ENCODE peak calls at places on chromosomes 7 and 10, in eight cellular contexts. One of them, this sample, is unnamed.

GRCh38 chr10:89029785-89030437 is 39.3 kb downstream of the FAS start:
- DNase-seq in RCC 7860: peak
- DNase-seq in iris pigment epithelial cell: peak
- DNase-seq in stimulated activated CD4-positive, alpha-beta T cell treated with anti-CD3 and anti-CD28 coated beads, TNF-alpha, amount 100 ng/mL, for 4 hours: peak
- DNase-seq in A549: peak
- DNase-seq in left cardiac atrium: peak
- DNase-seq in activated T-cell treated with anti-CD3 and anti-CD28 coated beads for 24 hours: peak
- DNase-seq in Peyer's patch: peak
- DNase-seq in this sample: peak

GRCh38 chr7:42244828-42245227 is 7.8 kb upstream of the GLI3 start:
- DNase-seq in RCC 7860: no peak
- DNase-seq in Peyer's patch: no peak
- DNase-seq in left cardiac atrium: no peak
- DNase-seq in A549: no peak
- DNase-seq in activated T-cell treated with anti-CD3 and anti-CD28 coated beads for 24 hours: no peak
- DNase-seq in iris pigment epithelial cell: peak
- DNase-seq in stimulated activated CD4-positive, alpha-beta T cell treated with anti-CD3 and anti-CD28 coated beads, TNF-alpha, amount 100 ng/mL, for 4 hours: no peak
- DNase-seq in this sample: no peak

GRCh38 chr7:47297120-47297519 is 284.8 kb downstream of the TNS3 start:
- DNase-seq in stimulated activated CD4-positive, alpha-beta T cell treated with anti-CD3 and anti-CD28 coated beads, TNF-alpha, amount 100 ng/mL, for 4 hours: no peak
- DNase-seq in Peyer's patch: no peak
- DNase-seq in left cardiac atrium: no peak
- DNase-seq in activated T-cell treated with anti-CD3 and anti-CD28 coated beads for 24 hours: no peak
- DNase-seq in iris pigment epithelial cell: no peak
- DNase-seq in RCC 7860: no peak
- DNase-seq in A549: no peak
- DNase-seq in this sample: peak

GRCh38 chr10:31770307-31770902 is 158.2 kb downstream of the ARHGAP12 start:
- DNase-seq in iris pigment epithelial cell: peak
- DNase-seq in A549: no peak
- DNase-seq in RCC 7860: no peak
- DNase-seq in activated T-cell treated with anti-CD3 and anti-CD28 coated beads for 24 hours: peak
- DNase-seq in left cardiac atrium: peak
- DNase-seq in stimulated activated CD4-positive, alpha-beta T cell treated with anti-CD3 and anti-CD28 coated beads, TNF-alpha, amount 100 ng/mL, for 4 hours: peak
- DNase-seq in Peyer's patch: peak
- DNase-seq in this sample: no peak

GRCh38 chr7:100730136-100730800 is 3.1 kb upstream of the ZAN start:
- DNase-seq in iris pigment epithelial cell: no peak
- DNase-seq in activated T-cell treated with anti-CD3 and anti-CD28 coated beads for 24 hours: no peak
- DNase-seq in left cardiac atrium: no peak
- DNase-seq in A549: no peak
- DNase-seq in stimulated activated CD4-positive, alpha-beta T cell treated with anti-CD3 and anti-CD28 coated beads, TNF-alpha, amount 100 ng/mL, for 4 hours: no peak
- DNase-seq in Peyer's patch: no peak
- DNase-seq in RCC 7860: no peak
- DNase-seq in this sample: no peak

GRCh38 chr10:101228682-101229274 is 485 bp downstream of the LBX1 start:
- DNase-seq in stimulated activated CD4-positive, alpha-beta T cell treated with anti-CD3 and anti-CD28 coated beads, TNF-alpha, amount 100 ng/mL, for 4 hours: no peak
- DNase-seq in left cardiac atrium: no peak
- DNase-seq in activated T-cell treated with anti-CD3 and anti-CD28 coated beads for 24 hours: no peak
- DNase-seq in Peyer's patch: no peak
- DNase-seq in iris pigment epithelial cell: no peak
- DNase-seq in A549: no peak
- DNase-seq in RCC 7860: no peak
- DNase-seq in this sample: no peak

GRCh38 chr10:43471929-43472720 is 35.2 kb downstream of the ZNF487 start:
- DNase-seq in left cardiac atrium: no peak
- DNase-seq in activated T-cell treated with anti-CD3 and anti-CD28 coated beads for 24 hours: no peak
- DNase-seq in A549: no peak
- DNase-seq in RCC 7860: no peak
- DNase-seq in iris pigment epithelial cell: no peak
- DNase-seq in stimulated activated CD4-positive, alpha-beta T cell treated with anti-CD3 and anti-CD28 coated beads, TNF-alpha, amount 100 ng/mL, for 4 hours: no peak
- DNase-seq in Peyer's patch: no peak
- DNase-seq in this sample: peak

GRCh38 chr7:73894851-73895441 is 34.0 kb downstream of the TMEM270 start:
- DNase-seq in stimulated activated CD4-positive, alpha-beta T cell treated with anti-CD3 and anti-CD28 coated beads, TNF-alpha, amount 100 ng/mL, for 4 hours: no peak
- DNase-seq in RCC 7860: peak
- DNase-seq in A549: peak
- DNase-seq in iris pigment epithelial cell: peak
- DNase-seq in activated T-cell treated with anti-CD3 and anti-CD28 coated beads for 24 hours: no peak
- DNase-seq in left cardiac atrium: peak
- DNase-seq in Peyer's patch: no peak
- DNase-seq in this sample: peak

GRCh38 chr7:18086165-18087030 is 58.8 kb upstream of the PRPS1L1 start:
- DNase-seq in RCC 7860: no peak
- DNase-seq in stimulated activated CD4-positive, alpha-beta T cell treated with anti-CD3 and anti-CD28 coated beads, TNF-alpha, amount 100 ng/mL, for 4 hours: no peak
- DNase-seq in A549: peak
- DNase-seq in left cardiac atrium: peak
- DNase-seq in Peyer's patch: no peak
- DNase-seq in activated T-cell treated with anti-CD3 and anti-CD28 coated beads for 24 hours: no peak
- DNase-seq in iris pigment epithelial cell: peak
- DNase-seq in this sample: peak

GRCh38 chr10:132120734-132121510 is 55.2 kb downstream of the JAKMIP3 start:
- DNase-seq in stimulated activated CD4-positive, alpha-beta T cell treated with anti-CD3 and anti-CD28 coated beads, TNF-alpha, amount 100 ng/mL, for 4 hours: no peak
- DNase-seq in A549: no peak
- DNase-seq in activated T-cell treated with anti-CD3 and anti-CD28 coated beads for 24 hours: no peak
- DNase-seq in iris pigment epithelial cell: no peak
- DNase-seq in RCC 7860: no peak
- DNase-seq in Peyer's patch: no peak
- DNase-seq in left cardiac atrium: no peak
- DNase-seq in this sample: peak

GRCh38 chr7:113918946-113919345 is at the start of gene PPP1R3A:
- DNase-seq in iris pigment epithelial cell: no peak
- DNase-seq in left cardiac atrium: peak
- DNase-seq in Peyer's patch: no peak
- DNase-seq in stimulated activated CD4-positive, alpha-beta T cell treated with anti-CD3 and anti-CD28 coated beads, TNF-alpha, amount 100 ng/mL, for 4 hours: no peak
- DNase-seq in RCC 7860: no peak
- DNase-seq in A549: no peak
- DNase-seq in activated T-cell treated with anti-CD3 and anti-CD28 coated beads for 24 hours: no peak
- DNase-seq in this sample: no peak

GRCh38 chr10:102241444-102242117 is at the start of gene PITX3:
- DNase-seq in iris pigment epithelial cell: peak
- DNase-seq in activated T-cell treated with anti-CD3 and anti-CD28 coated beads for 24 hours: peak
- DNase-seq in left cardiac atrium: peak
- DNase-seq in Peyer's patch: peak
- DNase-seq in A549: peak
- DNase-seq in RCC 7860: no peak
- DNase-seq in stimulated activated CD4-positive, alpha-beta T cell treated with anti-CD3 and anti-CD28 coated beads, TNF-alpha, amount 100 ng/mL, for 4 hours: peak
- DNase-seq in this sample: peak

GRCh38 chr10:104548090-104548489 is 93.0 kb upstream of the SORCS3 start:
- DNase-seq in activated T-cell treated with anti-CD3 and anti-CD28 coated beads for 24 hours: no peak
- DNase-seq in stimulated activated CD4-positive, alpha-beta T cell treated with anti-CD3 and anti-CD28 coated beads, TNF-alpha, amount 100 ng/mL, for 4 hours: no peak
- DNase-seq in iris pigment epithelial cell: peak
- DNase-seq in RCC 7860: no peak
- DNase-seq in left cardiac atrium: no peak
- DNase-seq in Peyer's patch: no peak
- DNase-seq in A549: no peak
- DNase-seq in this sample: no peak

GRCh38 chr10:79353000-79353406 is 5.7 kb downstream of the PPIF start:
- DNase-seq in RCC 7860: no peak
- DNase-seq in A549: no peak
- DNase-seq in Peyer's patch: no peak
- DNase-seq in left cardiac atrium: no peak
- DNase-seq in stimulated activated CD4-positive, alpha-beta T cell treated with anti-CD3 and anti-CD28 coated beads, TNF-alpha, amount 100 ng/mL, for 4 hours: no peak
- DNase-seq in activated T-cell treated with anti-CD3 and anti-CD28 coated beads for 24 hours: no peak
- DNase-seq in iris pigment epithelial cell: no peak
- DNase-seq in this sample: peak

GRCh38 chr10:80660736-80661135 is 123.0 kb downstream of the SH2D4B start:
- DNase-seq in stimulated activated CD4-positive, alpha-beta T cell treated with anti-CD3 and anti-CD28 coated beads, TNF-alpha, amount 100 ng/mL, for 4 hours: no peak
- DNase-seq in Peyer's patch: no peak
- DNase-seq in A549: no peak
- DNase-seq in activated T-cell treated with anti-CD3 and anti-CD28 coated beads for 24 hours: no peak
- DNase-seq in left cardiac atrium: no peak
- DNase-seq in iris pigment epithelial cell: no peak
- DNase-seq in RCC 7860: no peak
- DNase-seq in this sample: no peak

GRCh38 chr7:30908681-30909080 is 3.0 kb upstream of the AQP1 start:
- DNase-seq in RCC 7860: no peak
- DNase-seq in activated T-cell treated with anti-CD3 and anti-CD28 coated beads for 24 hours: no peak
- DNase-seq in A549: no peak
- DNase-seq in stimulated activated CD4-positive, alpha-beta T cell treated with anti-CD3 and anti-CD28 coated beads, TNF-alpha, amount 100 ng/mL, for 4 hours: no peak
- DNase-seq in left cardiac atrium: no peak
- DNase-seq in iris pigment epithelial cell: no peak
- DNase-seq in Peyer's patch: no peak
- DNase-seq in this sample: no peak

GRCh38 chr7:79453558-79454324 is at the start of gene MAGI2:
- DNase-seq in RCC 7860: peak
- DNase-seq in Peyer's patch: peak
- DNase-seq in left cardiac atrium: peak
- DNase-seq in activated T-cell treated with anti-CD3 and anti-CD28 coated beads for 24 hours: no peak
- DNase-seq in iris pigment epithelial cell: peak
- DNase-seq in stimulated activated CD4-positive, alpha-beta T cell treated with anti-CD3 and anti-CD28 coated beads, TNF-alpha, amount 100 ng/mL, for 4 hours: no peak
- DNase-seq in A549: peak
- DNase-seq in this sample: peak

GRCh38 chr10:22605168-22605567 is 109.2 kb downstream of the PIP4K2A start:
- DNase-seq in stimulated activated CD4-positive, alpha-beta T cell treated with anti-CD3 and anti-CD28 coated beads, TNF-alpha, amount 100 ng/mL, for 4 hours: no peak
- DNase-seq in Peyer's patch: no peak
- DNase-seq in RCC 7860: peak
- DNase-seq in activated T-cell treated with anti-CD3 and anti-CD28 coated beads for 24 hours: no peak
- DNase-seq in A549: no peak
- DNase-seq in left cardiac atrium: no peak
- DNase-seq in iris pigment epithelial cell: peak
- DNase-seq in this sample: no peak

GRCh38 chr7:116834815-116835533 is 27.4 kb upstream of the CAPZA2 start:
- DNase-seq in activated T-cell treated with anti-CD3 and anti-CD28 coated beads for 24 hours: no peak
- DNase-seq in iris pigment epithelial cell: peak
- DNase-seq in stimulated activated CD4-positive, alpha-beta T cell treated with anti-CD3 and anti-CD28 coated beads, TNF-alpha, amount 100 ng/mL, for 4 hours: no peak
- DNase-seq in A549: peak
- DNase-seq in Peyer's patch: no peak
- DNase-seq in RCC 7860: peak
- DNase-seq in left cardiac atrium: no peak
- DNase-seq in this sample: no peak

This sample was measured in posterior vena cava.